ENCODE peak calls at places on chromosomes 16 and 17, in eight cellular contexts. K is T-cell; Z is T1000; D is CD4-positive, alpha-beta T cell; Q is body of pancreas; H is activated CD8-positive, alpha-beta memory T cell treated with anti-CD3 and anti-CD28 coated beads for 1 hour; F is left ventricle myocardium inferior; A is fibroblast of mammary gland. B is an unnamed sample.

GRCh38 chr17:43830510-43831145 is 2.3 kb downstream of the MPP3 start:
- DNase-seq in D (no peak), F (no peak), Z (no peak), K (no peak), Q (no peak), H (no peak), A (no peak), B (no peak)

GRCh38 chr16:72854537-72854936 is 193.4 kb downstream of the ZFHX3 start:
- DNase-seq in Q (no peak), H (no peak), F (no peak), A (no peak), K (no peak), Z (no peak), D (no peak), B (no peak)

GRCh38 chr17:74373838-74374606 is 6.7 kb downstream of the GPR142 start:
- DNase-seq in D (no peak), Z (no peak), H (no peak), F (peak; percentile 25), A (no peak), Q (peak; percentile 76), K (no peak), B (no peak)

GRCh38 chr17:49180303-49180702 is 30.1 kb downstream of the GNGT2 start:
- DNase-seq in F (peak; percentile 67), Z (no peak), K (peak; percentile 56), A (peak; percentile 64), H (peak; percentile 54), Q (peak; percentile 66), D (peak; percentile 64), B (no peak)

GRCh38 chr16:1981972-1982574 is 804 bp upstream of the NOXO1 start:
- DNase-seq in F (no peak), A (no peak), K (no peak), D (no peak), Z (no peak), H (no peak), Q (peak; percentile 50), B (peak; percentile 62)

GRCh38 chr16:87149051-87149450 is 168.1 kb downstream of the C16orf95 start:
- DNase-seq in H (no peak), Q (no peak), A (peak; percentile 68), K (no peak), Z (no peak), D (no peak), F (no peak), B (no peak)

GRCh38 chr16:68270353-68270752 is 6.0 kb downstream of the SLC7A6 start:
- DNase-seq in H (no peak), F (no peak), Z (no peak), A (no peak), D (no peak), Q (no peak), K (no peak), B (no peak)

GRCh38 chr16:50270510-50271147 is 4.3 kb downstream of the ADCY7 start:
- DNase-seq in K (no peak), Q (no peak), H (no peak), F (no peak), D (no peak), Z (no peak), A (no peak), B (no peak)

GRCh38 chr16:22874394-22874793 is 60.4 kb downstream of the HS3ST2 start:
- DNase-seq in Q (no peak), H (no peak), F (no peak), D (no peak), Z (no peak), K (no peak), A (no peak), B (no peak)

GRCh38 chr17:2398655-2399571 is 1.9 kb downstream of the MNT start:
- DNase-seq in D (peak; percentile 54), F (peak; percentile 56), K (peak; percentile 43), Z (no peak), H (peak; percentile 29), A (peak; percentile 79), Q (peak; percentile 63), B (peak; percentile 69)

GRCh38 chr17:28193241-28193640 is 125.8 kb upstream of the TMEM97 start:
- DNase-seq in A (no peak), K (no peak), H (no peak), F (peak; percentile 25), Q (peak; percentile 53), Z (no peak), D (no peak), B (no peak)

GRCh38 chr16:65749566-65749965 is 616.9 kb upstream of the CDH5 start:
- DNase-seq in A (no peak), K (no peak), F (no peak), Q (no peak), D (no peak), H (no peak), Z (no peak), B (no peak)

GRCh38 chr17:45828171-45829133 is 16.2 kb upstream of the SPPL2C start:
- DNase-seq in K (no peak), F (no peak), Z (no peak), A (no peak), H (no peak), D (no peak), Q (no peak), B (no peak)

GRCh38 chr17:72978593-72979218 is 113.8 kb downstream of the SLC39A11 start:
- DNase-seq in D (no peak), Q (no peak), Z (no peak), F (no peak), A (no peak), K (no peak), H (no peak), B (no peak)

GRCh38 chr17:9021158-9021984 is at the start of gene NTN1:
- DNase-seq in D (peak; percentile 35), Q (peak; percentile 48), H (peak; percentile 31), A (peak; percentile 15), K (peak; percentile 22), Z (no peak), F (peak; percentile 59), B (no peak)

GRCh38 chr17:39665642-39666221 is 583 bp downstream of the TCAP start:
- DNase-seq in D (no peak), A (no peak), F (no peak), H (no peak), Q (no peak), Z (no peak), K (no peak), B (no peak)

GRCh38 chr16:82439678-82440293 is 187.0 kb upstream of the CDH13 start:
- DNase-seq in H (no peak), A (no peak), K (no peak), D (no peak), Z (no peak), F (no peak), Q (no peak), B (no peak)

GRCh38 chr17:7465481-7466275 is 13.8 kb downstream of the ZBTB4 start:
- DNase-seq in Q (no peak), A (no peak), D (no peak), F (no peak), Z (no peak), H (no peak), K (no peak), B (no peak)

GRCh38 chr17:64785050-64785449 is 122.9 kb upstream of the SMURF2 start:
- DNase-seq in Z (no peak), F (no peak), Q (no peak), D (no peak), K (no peak), H (no peak), A (no peak), B (no peak)

GRCh38 chr16:4370570-4371480 is 823 bp upstream of the VASN start:
- DNase-seq in A (peak; percentile 78), H (no peak), K (no peak), Z (peak; percentile 74), Q (peak; percentile 65), D (no peak), F (peak; percentile 75), B (no peak)